ENCODE peak calls at places on chromosomes 2 and 18, in seven cellular contexts. G, R, F, N, S, B and E are unnamed samples.

GRCh38 chr2:179936654-179937053 is 70.4 kb downstream of the CWC22 start:
- DNase-seq in G (peak; percentile 80), R (no peak), F (no peak), N (no peak), S (peak; percentile 29), B (no peak), E (no peak)

GRCh38 chr2:17813015-17813741 is 3.1 kb upstream of the MSGN1 start:
- DNase-seq in G (peak; percentile 28), R (no peak), F (no peak), N (no peak), S (peak; percentile 89), B (no peak), E (no peak)

GRCh38 chr2:144152817-144153271 is 367.1 kb downstream of the ZEB2 start:
- DNase-seq in G (peak; percentile 5), R (no peak), F (no peak), N (no peak), S (peak; percentile 66), B (no peak), E (no peak)

GRCh38 chr18:79452190-79452990 is 56.7 kb downstream of the NFATC1 start:
- DNase-seq in G (no peak), R (no peak), F (no peak), N (no peak), S (no peak), B (no peak), E (no peak)

GRCh38 chr2:193153576-193153975 is 958.8 kb upstream of the TMEFF2 start:
- DNase-seq in G (no peak), R (no peak), F (no peak), N (no peak), S (no peak), B (no peak), E (no peak)

GRCh38 chr2:237403024-237403882 is 10.7 kb downstream of the COL6A3 start:
- DNase-seq in G (no peak), R (no peak), F (no peak), N (peak; percentile 78), S (peak; percentile 79), B (peak; percentile 87), E (no peak)

GRCh38 chr2:8661736-8662135 is 20.1 kb upstream of the ID2 start:
- DNase-seq in G (no peak), R (peak; percentile 62), F (no peak), N (no peak), S (peak; percentile 84), B (peak; percentile 73), E (no peak)

GRCh38 chr2:30662268-30663131 is 144.7 kb downstream of the CAPN13 start:
- DNase-seq in G (no peak), R (no peak), F (no peak), N (no peak), S (peak; percentile 53), B (no peak), E (no peak)

GRCh38 chr2:63654959-63655358 is 66.2 kb downstream of the MDH1 start:
- DNase-seq in G (no peak), R (no peak), F (no peak), N (no peak), S (peak; percentile 77), B (no peak), E (no peak)

GRCh38 chr18:38022247-38022646 is 456.6 kb upstream of the CELF4 start:
- DNase-seq in G (no peak), R (no peak), F (no peak), N (no peak), S (no peak), B (no peak), E (no peak)

GRCh38 chr18:38023871-38024270 is 458.3 kb upstream of the CELF4 start:
- DNase-seq in G (no peak), R (no peak), F (no peak), N (no peak), S (no peak), B (no peak), E (no peak)

DNA sequence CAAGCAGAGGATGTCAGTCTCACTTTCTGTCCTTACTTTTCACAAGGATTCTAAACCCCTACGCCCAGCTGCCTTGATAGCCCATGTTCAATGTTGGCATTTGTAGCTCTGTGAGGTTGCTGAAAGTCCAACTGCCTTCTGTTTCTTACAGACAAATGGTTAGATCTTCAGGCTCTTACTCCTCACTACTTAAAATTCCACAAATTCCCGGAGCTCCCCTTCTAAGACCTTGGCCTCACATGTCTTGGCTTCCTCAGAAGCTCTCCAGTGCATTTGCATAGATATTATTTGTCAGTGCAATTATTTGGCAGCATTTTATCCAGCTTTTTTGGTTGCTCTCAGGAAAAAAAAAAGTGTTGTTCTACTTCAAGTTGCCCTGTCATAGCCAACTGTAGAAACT is 453.7 kb upstream of the CELF4 start:
- DNase-seq in G (no peak), R (no peak), F (no peak), N (no peak), S (no peak), B (no peak), E (no peak)
- H3K27ac ChIP-seq in G (no peak overlapping the region), R (no peak overlapping the region), F (no peak overlapping the region), N (no peak overlapping the region), S (no peak overlapping the region), B (no peak overlapping the region), E (no peak overlapping the region)

GRCh38 chr18:57976230-57976773 is 67.7 kb upstream of the NEDD4L start:
- DNase-seq in G (no peak), R (no peak), F (no peak), N (no peak), S (no peak), B (no peak), E (no peak)
- H3K4me3 ChIP-seq in G (no peak overlapping the region), R (no peak overlapping the region), F (peak overlapping the region; percentile 35), N (no peak overlapping the region), S (no peak overlapping the region), B (no peak overlapping the region), E (no peak overlapping the region)

GRCh38 chr2:55119711-55120487 is 69.6 kb upstream of the RTN4 start:
- DNase-seq in G (no peak), R (no peak), F (no peak), N (no peak), S (peak; percentile 67), B (no peak), E (no peak)
- H3K27ac ChIP-seq in G (no peak overlapping the region), R (peak overlapping the region; percentile 85), F (peak overlapping the region; percentile 66), N (peak overlapping the region; percentile 71), S (peak overlapping the region; percentile 71), B (peak overlapping the region; percentile 52), E (peak overlapping the region; percentile 98)

DNA sequence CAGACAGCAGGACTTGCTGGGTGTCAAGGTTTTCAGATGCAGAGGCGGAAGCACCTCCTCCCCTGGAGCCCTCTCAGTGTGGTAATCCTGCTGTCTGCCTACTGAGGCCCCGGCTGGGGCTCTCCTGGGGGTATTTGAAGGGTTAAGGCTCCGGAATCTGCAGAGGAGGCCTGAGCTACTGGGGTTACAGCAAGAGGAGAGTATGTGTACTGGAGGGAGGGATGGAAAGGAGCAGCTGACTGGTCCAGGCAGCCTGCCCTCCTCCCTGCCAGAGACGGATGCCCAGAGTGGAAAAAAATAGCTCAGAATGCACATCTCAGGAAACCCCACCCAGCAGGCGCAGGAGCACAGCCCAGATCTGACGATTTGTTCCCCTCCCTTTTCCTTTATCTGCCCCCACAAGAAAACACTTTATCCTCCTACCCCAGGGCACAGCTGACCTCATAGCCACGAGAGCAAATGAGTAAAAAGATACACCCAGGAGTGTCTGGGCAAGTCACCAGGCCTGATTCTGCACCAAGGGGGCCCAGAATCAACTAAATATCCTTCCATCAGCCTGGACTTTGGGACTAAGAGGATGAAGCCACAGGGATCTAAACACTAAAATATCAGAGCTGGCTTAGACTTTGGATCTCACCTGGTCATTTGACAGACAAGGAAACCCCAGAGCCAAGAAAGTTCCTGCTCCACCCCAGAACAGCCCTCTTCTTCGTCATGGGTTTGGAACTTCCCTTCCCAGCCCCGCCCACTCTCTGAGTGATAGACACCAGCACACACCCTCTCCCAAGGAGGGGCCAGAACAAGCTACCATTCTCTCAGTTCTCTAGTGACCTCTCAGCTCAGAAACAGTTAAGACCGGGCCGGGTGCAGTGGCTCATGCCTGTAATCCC is 5.5 kb downstream of the TMBIM1 start:
- DNase-seq in G (peak; percentile 78), R (peak; percentile 98), F (peak; percentile 91), N (peak; percentile 94), S (peak; percentile 98), B (peak; percentile 97), E (peak; percentile 84)
- H3K4me3 ChIP-seq in G (peak overlapping the region; percentile 59), R (peak overlapping the region; percentile 53), F (peak overlapping the region; percentile 54), N (peak overlapping the region; percentile 74), S (peak overlapping the region; percentile 77), B (peak overlapping the region; percentile 38), E (peak overlapping the region; percentile 66)

GRCh38 chr18:48679236-48679635 is 140.4 kb downstream of the CTIF start:
- DNase-seq in G (no peak), R (no peak), F (no peak), N (no peak), S (peak; percentile 36), B (no peak), E (no peak)

GRCh38 chr18:48682768-48683167 is 143.9 kb downstream of the CTIF start:
- DNase-seq in G (no peak), R (no peak), F (no peak), N (no peak), S (no peak), B (no peak), E (no peak)

GRCh38 chr18:48678237-48679115 is 139.6 kb downstream of the CTIF start:
- DNase-seq in G (no peak), R (no peak), F (no peak), N (no peak), S (no peak), B (peak; percentile 55), E (no peak)

GRCh38 chr18:48680871-48681270 is 142.0 kb downstream of the CTIF start:
- DNase-seq in G (no peak), R (peak; percentile 94), F (peak; percentile 67), N (peak; percentile 75), S (no peak), B (peak; percentile 76), E (no peak)

GRCh38 chr18:48680339-48680738 is 141.5 kb downstream of the CTIF start:
- DNase-seq in G (no peak), R (no peak), F (no peak), N (no peak), S (no peak), B (no peak), E (peak; percentile 52)
- H3K27ac ChIP-seq in G (no peak overlapping the region), R (peak overlapping the region; percentile 97), F (peak overlapping the region; percentile 38), N (peak overlapping the region; percentile 76), S (no peak overlapping the region), B (no peak overlapping the region), E (peak overlapping the region; percentile 69)